ENCODE peak calls at places on chromosomes 5 and 9, in four cellular contexts. I, A, H and Y are unnamed samples.

GRCh38 chr9:34291019-34291418 is 38.0 kb downstream of the KIF24 start:
- DNase-seq in I (no peak), A (no peak), H (no peak), Y (no peak)

GRCh38 chr9:136512651-136513066 is 29.8 kb upstream of the SEC16A start:
- DNase-seq in I (no peak), A (no peak), H (peak; percentile 39), Y (no peak)

GRCh38 chr5:166285385-166285784 is 2006.1 kb upstream of the WWC1 start:
- DNase-seq in I (no peak), A (no peak), H (no peak), Y (no peak)

GRCh38 chr5:97182571-97183099 is 412 bp downstream of the RIOK2 start:
- DNase-seq in I (peak; percentile 44), A (no peak), H (no peak), Y (no peak)

GRCh38 chr5:138637256-138637655 is 62.1 kb upstream of the HSPA9 start:
- DNase-seq in I (no peak), A (no peak), H (no peak), Y (no peak)

GRCh38 chr5:102799017-102799416 is 43.9 kb downstream of the PAM start:
- DNase-seq in I (no peak), A (no peak), H (no peak), Y (no peak)

GRCh38 chr5:34538026-34538672 is 118.0 kb upstream of the RAI14 start:
- DNase-seq in I (no peak), A (no peak), H (peak; percentile 38), Y (no peak)

GRCh38 chr5:41465493-41466171 is 44.8 kb downstream of the PLCXD3 start:
- DNase-seq in I (no peak), A (no peak), H (no peak), Y (no peak)

GRCh38 chr5:99814311-99815063 is 720.7 kb upstream of the FAM174A start:
- DNase-seq in I (no peak), A (no peak), H (no peak), Y (no peak)

GRCh38 chr9:130949188-130950038 is 10.4 kb upstream of the FIBCD1 start:
- DNase-seq in I (no peak), A (no peak), H (no peak), Y (no peak)

GRCh38 chr5:74945561-74946165 is 79.5 kb upstream of the FAM169A start:
- DNase-seq in I (no peak), A (no peak), H (no peak), Y (no peak)

GRCh38 chr5:159814222-159814621 is 102.1 kb upstream of the ADRA1B start:
- DNase-seq in I (no peak), A (no peak), H (no peak), Y (no peak)

GRCh38 chr9:106019017-106019692 is 324.8 kb downstream of the TMEM38B start:
- DNase-seq in I (peak; percentile 24), A (no peak), H (peak; percentile 30), Y (no peak)

GRCh38 chr5:92581249-92581648 is 999.8 kb downstream of the NR2F1-AS1 start:
- DNase-seq in I (no peak), A (no peak), H (no peak), Y (no peak)

GRCh38 chr9:129525781-129526180 is 95.1 kb downstream of the C9orf50 start:
- DNase-seq in I (no peak), A (no peak), H (no peak), Y (no peak)

GRCh38 chr9:89234636-89235035 is 56.0 kb upstream of the SHC3 start:
- DNase-seq in I (no peak), A (no peak), H (peak; percentile 72), Y (no peak)

GRCh38 chr5:132962429-132962928 is 955 bp downstream of the AFF4 start:
- DNase-seq in I (peak; percentile 34), A (peak; percentile 47), H (peak; percentile 62), Y (no peak)

GRCh38 chr9:130426883-130427282 is 17.9 kb upstream of the ASS1 start:
- DNase-seq in I (no peak), A (peak; percentile 37), H (no peak), Y (no peak)

GRCh38 chr5:108079754-108080153 is 302.1 kb downstream of the FBXL17 start:
- DNase-seq in I (no peak), A (no peak), H (no peak), Y (no peak)

GRCh38 chr9:70387663-70388062 is 26.8 kb downstream of the KLF9 start:
- DNase-seq in I (no peak), A (no peak), H (no peak), Y (no peak)

GRCh38 chr9:78441822-78442431 is 145.0 kb downstream of the PSAT1 start:
- DNase-seq in I (no peak), A (no peak), H (no peak), Y (no peak)

GRCh38 chr5:1428107-1428506 is 17.1 kb downstream of the SLC6A3 start:
- DNase-seq in I (no peak), A (no peak), H (no peak), Y (no peak)

GRCh38 chr5:1429066-1429465 is 16.2 kb downstream of the SLC6A3 start:
- DNase-seq in I (no peak), A (no peak), H (no peak), Y (no peak)

GRCh38 chr5:1431021-1431811 is 14.0 kb downstream of the SLC6A3 start:
- DNase-seq in I (no peak), A (no peak), H (no peak), Y (peak; percentile 51)

GRCh38 chr5:1430121-1430795 is 15.0 kb downstream of the SLC6A3 start:
- DNase-seq in I (no peak), A (no peak), H (no peak), Y (peak; percentile 49)

GRCh38 chr5:1429501-1429900 is 15.7 kb downstream of the SLC6A3 start:
- DNase-seq in I (no peak), A (no peak), H (no peak), Y (no peak)
- TF ChIP-seq POLR2AphosphoS5 in I (no peak), A (peak; percentile 12), H (no peak), Y (no peak)

DNA sequence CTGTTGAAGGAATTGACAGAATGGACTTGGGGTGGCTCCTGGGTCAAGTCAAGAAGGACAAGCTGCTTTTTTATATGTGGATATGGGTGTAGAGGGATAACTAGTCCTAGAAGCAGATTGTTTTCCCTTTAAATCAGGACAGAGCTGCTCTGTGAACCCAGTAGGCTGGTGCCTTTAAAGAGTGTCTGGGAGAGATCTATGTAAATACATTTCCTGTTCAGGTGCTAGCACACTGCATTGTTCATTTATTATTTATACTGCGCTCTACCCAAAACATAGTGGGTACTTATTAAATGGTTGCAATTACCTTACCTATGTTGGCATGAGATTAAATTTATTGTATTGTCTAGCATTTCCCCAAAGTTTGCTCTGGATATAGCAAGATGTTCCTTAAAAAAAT is 86.6 kb upstream of the EQTN start:
- DNase-seq in I (no peak), A (no peak), H (no peak), Y (no peak)
- H3K4me1 ChIP-seq in I (peaks cover 16% of the 10 kb centered on the region), A (no peaks in the 10 kb centered on the region), H (peaks cover 8% of the 10 kb centered on the region), Y (no peaks in the 10 kb centered on the region)

DNA sequence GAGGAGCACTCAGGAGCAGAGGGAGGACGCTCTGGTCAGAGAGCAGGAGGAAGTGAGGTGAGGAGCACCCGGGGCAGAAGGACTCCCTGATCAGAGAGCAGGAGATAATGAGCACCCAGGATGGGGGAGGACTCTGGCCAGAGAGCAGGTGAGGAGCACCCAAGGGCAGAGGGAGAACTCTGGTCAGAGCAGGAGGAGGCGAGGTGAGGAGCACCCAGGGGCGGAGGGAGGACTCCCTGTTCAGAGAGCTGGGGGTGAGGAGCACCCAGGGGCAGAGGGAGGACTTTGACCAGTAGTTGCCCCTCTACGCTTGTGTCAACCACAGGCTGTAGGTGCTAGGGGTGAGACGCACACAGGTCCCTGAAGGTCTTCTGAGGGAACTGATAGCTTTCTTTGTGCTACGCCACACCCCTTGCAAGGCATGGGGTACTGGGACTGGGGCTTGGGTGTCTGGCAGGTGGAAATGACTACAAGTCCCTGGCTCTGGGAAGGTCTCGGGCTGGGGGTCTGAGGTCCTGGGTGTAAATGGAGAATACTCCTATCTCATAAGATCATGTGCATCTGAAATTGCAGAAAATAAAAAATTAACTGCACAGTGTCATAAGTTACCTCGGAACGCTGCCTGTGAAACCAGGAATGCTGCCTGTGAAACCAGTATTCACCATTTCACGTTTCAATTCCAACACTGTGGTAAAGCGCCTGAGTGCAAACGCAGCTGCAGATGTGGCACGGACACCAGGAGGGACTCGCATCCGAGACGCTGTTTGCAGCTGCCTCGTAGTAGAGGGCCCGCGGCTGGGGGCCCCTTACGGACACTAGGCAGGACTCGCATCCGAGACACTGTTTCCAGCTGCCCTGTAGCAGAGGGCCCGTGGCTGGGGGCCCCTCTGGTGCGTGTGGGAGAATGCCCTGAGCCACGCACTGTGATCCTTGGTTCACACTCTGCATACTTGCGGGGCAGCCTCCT is 27.0 kb upstream of the SLC6A3 start:
- DNase-seq in I (no peak), A (no peak), H (no peak), Y (no peak)
- TF ChIP-seq POLR2AphosphoS5 in I (no peak), A (no peak), H (no peak), Y (no peak)

GRCh38 chr5:146533260-146533857 is 17.4 kb upstream of the GPR151 start:
- DNase-seq in I (peak; percentile 66), A (peak; percentile 41), H (peak; percentile 91), Y (peak; percentile 60)

GRCh38 chr5:146529984-146530383 is 14.0 kb upstream of the GPR151 start:
- DNase-seq in I (no peak), A (no peak), H (no peak), Y (no peak)

GRCh38 chr5:146527785-146528184 is 11.8 kb upstream of the GPR151 start:
- DNase-seq in I (no peak), A (no peak), H (no peak), Y (no peak)

GRCh38 chr5:146523698-146524097 is 7.7 kb upstream of the GPR151 start:
- DNase-seq in I (no peak), A (no peak), H (no peak), Y (no peak)

DNA sequence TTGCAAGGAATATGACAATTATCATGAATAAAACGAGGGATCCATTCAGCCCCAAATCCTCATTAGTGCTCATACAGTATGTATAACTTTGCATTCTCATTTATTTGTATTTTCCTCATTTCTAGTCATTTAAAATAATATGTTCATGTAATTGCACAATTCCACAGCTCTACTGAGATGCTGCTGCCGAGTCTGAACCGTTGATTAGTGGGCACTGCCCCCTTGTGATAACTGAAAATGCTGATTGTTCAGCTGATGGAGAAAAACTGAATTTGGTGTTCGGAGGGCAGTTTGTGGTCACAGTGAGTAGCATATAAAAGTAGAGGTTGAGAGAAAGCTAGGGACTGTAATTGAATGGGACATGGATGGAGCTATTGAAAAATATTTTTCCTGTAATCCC is 12.2 kb upstream of the GPR151 start:
- DNase-seq in I (no peak), A (no peak), H (no peak), Y (no peak)
- H3K4me1 ChIP-seq in I (no peaks in the 10 kb centered on the region), A (no peaks in the 10 kb centered on the region), H (no peaks in the 10 kb centered on the region), Y (no peaks in the 10 kb centered on the region)

GRCh38 chr9:137605146-137606004 is at the start of gene ARRDC1:
- DNase-seq in I (peak; percentile 91), A (peak; percentile 95), H (peak; percentile 96), Y (peak; percentile 92)
- TF ChIP-seq POLR2AphosphoS5 in I (peak; percentile 50), A (peak; percentile 68), H (peak; percentile 71), Y (no peak)

DNA sequence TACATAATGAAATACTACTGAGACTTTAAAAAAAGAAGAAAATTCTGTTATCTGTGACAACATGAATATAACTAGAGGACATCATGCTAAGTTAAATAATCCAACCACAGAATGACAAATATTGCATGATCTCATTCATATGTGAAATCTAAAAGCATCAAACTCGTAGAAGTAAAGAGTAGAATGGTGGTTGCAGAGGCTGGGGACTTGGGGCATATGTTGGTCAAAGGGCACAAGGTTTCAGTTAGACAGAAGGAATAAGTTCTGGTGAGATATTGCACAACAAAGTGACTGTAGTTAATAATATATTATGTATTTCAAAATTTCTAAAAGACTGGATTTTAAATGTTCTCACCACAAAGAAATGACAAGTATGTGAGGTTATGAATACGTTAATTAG is 24.8 kb downstream of the GRIA1 start:
- DNase-seq in I (no peak), A (no peak), H (no peak), Y (no peak)
- H3K4me1 ChIP-seq in I (no peaks in the 10 kb centered on the region), A (no peaks in the 10 kb centered on the region), H (peaks cover 14% of the 10 kb centered on the region), Y (no peaks in the 10 kb centered on the region)